ENCODE peak calls at places on chromosomes 12 and 14, in five cellular contexts. Z is GM13976; B is effector memory CD8-positive, alpha-beta T cell; Y is ureter; X is Kasumi-1. W is an unnamed sample.

GRCh38 chr12:132049876-132050275 is 94.2 kb downstream of the DDX51 start:
- DNase-seq in Y (no peak), Z (no peak), B (no peak), X (no peak), W (no peak)

GRCh38 chr12:52846356-52846970 is 2.3 kb downstream of the KRT78 start:
- DNase-seq in X (no peak), Z (no peak), Y (no peak), B (no peak), W (no peak)

GRCh38 chr14:91405241-91405721 is 12.3 kb downstream of the CCDC88C start:
- DNase-seq in B (peak; percentile 64), Z (no peak), Y (no peak), X (no peak), W (no peak)

GRCh38 chr14:75711796-75712211 is 50.8 kb downstream of the TTLL5 start:
- DNase-seq in B (no peak), Y (peak; percentile 78), X (no peak), Z (peak; percentile 13), W (peak; percentile 76)

GRCh38 chr12:93626160-93626559 is 51.0 kb upstream of the CRADD start:
- DNase-seq in Z (no peak), B (no peak), X (no peak), Y (no peak), W (no peak)

GRCh38 chr12:108832730-108833354 is 24.5 kb downstream of the SSH1 start:
- DNase-seq in Z (no peak), Y (no peak), B (no peak), X (no peak), W (no peak)

GRCh38 chr14:56333361-56334279 is 215.4 kb downstream of the PELI2 start:
- DNase-seq in X (peak; percentile 45), Y (no peak), B (no peak), Z (no peak), W (no peak)

GRCh38 chr12:30440826-30441602 is 254.7 kb downstream of the IPO8 start:
- DNase-seq in Z (no peak), X (peak; percentile 68), Y (no peak), B (no peak), W (peak; percentile 3)

GRCh38 chr12:129076466-129077325 is 223.4 kb downstream of the GLT1D1 start:
- DNase-seq in X (no peak), Z (no peak), B (no peak), Y (no peak), W (no peak)

GRCh38 chr12:75634244-75635222 is 123.1 kb upstream of the KRR1 start:
- DNase-seq in X (no peak), Z (no peak), B (no peak), Y (no peak), W (no peak)

GRCh38 chr12:18482601-18483120 is 221.3 kb downstream of the PIK3C2G start:
- DNase-seq in X (no peak), Z (no peak), B (no peak), Y (no peak), W (no peak)

GRCh38 chr14:99707420-99707819 is 23.3 kb downstream of the CYP46A1 start:
- DNase-seq in X (no peak), B (no peak), Z (no peak), Y (no peak), W (no peak)

GRCh38 chr14:77181603-77182437 is at the start of gene TMEM63C:
- DNase-seq in Y (no peak), B (peak; percentile 32), Z (peak; percentile 75), X (peak; percentile 86), W (peak; percentile 56)

GRCh38 chr14:22118894-22119477 is 445.4 kb upstream of the OR4E1 start:
- DNase-seq in Y (no peak), X (no peak), Z (no peak), B (no peak), W (no peak)

GRCh38 chr12:42309996-42310395 is 15.9 kb downstream of the ZCRB1 start:
- DNase-seq in X (no peak), Z (no peak), B (no peak), Y (no peak), W (no peak)

GRCh38 chr14:69324341-69324931 is 64.5 kb downstream of the GALNT16 start:
- DNase-seq in X (no peak), B (no peak), Y (no peak), Z (no peak), W (no peak)

GRCh38 chr14:74302160-74302628 is 540 bp downstream of the ABCD4 start:
- DNase-seq in B (peak; percentile 7), Z (peak; percentile 75), X (peak; percentile 89), Y (no peak), W (peak; percentile 66)

GRCh38 chr12:12835378-12836145 is 22.4 kb downstream of the DDX47 start:
- DNase-seq in Y (peak; percentile 51), X (no peak), B (no peak), Z (no peak), W (no peak)